ENCODE peak calls at places on chromosomes 11 and 22, in nine cellular contexts. Q is heart left ventricle, J is uterus, S is transverse colon, P is HCT116, X is Peyer's patch, R is IMR-90, I is esophagus muscularis mucosa, H is A549. O is an unnamed sample.

GRCh38 chr11:58057481-58057880 is 26.7 kb downstream of the OR6Q1 start:
- DNase-seq in Q (no peak), J (no peak), S (no peak), P (no peak), X (no peak), R (peak; percentile 77), I (peak; percentile 24), H (no peak), O (no peak)

GRCh38 chr11:31968774-31969433 is 122.0 kb upstream of the RCN1 start:
- DNase-seq in Q (peak; percentile 38), J (peak; percentile 19), S (no peak), P (no peak), X (no peak), R (peak; percentile 61), I (no peak), H (no peak), O (no peak)

GRCh38 chr11:44613081-44613628 is 47.7 kb downstream of the CD82 start:
- DNase-seq in Q (no peak), J (no peak), S (no peak), P (no peak), X (no peak), R (no peak), I (no peak), H (no peak), O (no peak)

GRCh38 chr22:28802595-28803087 is 2.3 kb upstream of the XBP1 start:
- DNase-seq in Q (no peak), J (no peak), S (no peak), P (no peak), X (no peak), R (no peak), I (no peak), H (no peak), O (no peak)

GRCh38 chr22:27315833-27316232 is 485.7 kb downstream of the MN1 start:
- DNase-seq in Q (no peak), J (no peak), S (no peak), P (no peak), X (no peak), R (no peak), I (no peak), H (no peak), O (no peak)

GRCh38 chr11:77104727-77105126 is 2.1 kb downstream of the OMP start:
- DNase-seq in Q (no peak), J (no peak), S (no peak), P (no peak), X (no peak), R (peak; percentile 49), I (no peak), H (no peak), O (no peak)

GRCh38 chr22:20238567-20239062 is 29.5 kb downstream of the RTN4R start:
- DNase-seq in Q (peak; percentile 55), J (peak; percentile 28), S (peak; percentile 44), P (peak; percentile 13), X (peak; percentile 70), R (no peak), I (no peak), H (peak; percentile 48), O (peak; percentile 71)

GRCh38 chr11:8056810-8057463 is 24.1 kb upstream of the TUB start:
- DNase-seq in Q (peak; percentile 67), J (peak; percentile 96), S (peak; percentile 39), P (no peak), X (no peak), R (peak; percentile 68), I (no peak), H (no peak), O (no peak)

GRCh38 chr11:100681064-100681502 is 6.0 kb upstream of the ARHGAP42 start:
- DNase-seq in Q (peak; percentile 55), J (peak; percentile 51), S (peak; percentile 89), P (peak; percentile 80), X (peak; percentile 75), R (peak; percentile 34), I (no peak), H (peak; percentile 72), O (peak; percentile 24)

GRCh38 chr11:107331728-107332127 is 125.9 kb downstream of the CWF19L2 start:
- DNase-seq in Q (no peak), J (no peak), S (no peak), P (no peak), X (no peak), R (no peak), I (no peak), H (no peak), O (no peak)

DNA sequence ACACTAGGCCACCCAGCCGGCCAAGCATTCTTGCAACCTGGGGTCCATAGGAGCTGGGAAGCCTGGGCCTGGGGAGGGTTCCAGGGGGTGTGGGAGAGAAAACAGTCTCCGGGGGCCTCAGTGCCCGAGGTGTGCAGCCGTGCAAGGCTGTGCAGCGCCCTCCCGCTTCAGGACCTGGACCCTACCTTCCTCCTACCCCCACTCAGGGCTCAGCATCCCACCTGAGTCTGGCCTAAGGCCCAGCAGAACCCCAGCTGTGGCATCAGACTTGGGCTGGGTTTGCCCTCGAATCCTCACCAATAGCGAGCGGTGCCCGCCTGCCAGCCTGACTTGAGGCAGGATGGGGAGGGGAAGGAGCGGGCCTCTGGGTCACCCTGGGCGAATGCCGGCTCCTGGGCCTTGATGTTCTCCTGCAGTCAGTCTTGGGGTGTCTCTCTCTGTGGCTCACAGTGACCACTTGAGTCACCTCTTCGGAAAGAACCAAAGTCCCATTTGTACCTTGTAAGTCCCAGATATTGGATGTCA is 53.6 kb upstream of the PPARA start:
- DNase-seq in Q (no peak), J (no peak), S (no peak), P (no peak), X (no peak), R (no peak), I (no peak), H (no peak), O (no peak)
- H3K4me1 ChIP-seq in Q (peaks cover 57% of the 10 kb centered on the region), J (peaks cover 25% of the 10 kb centered on the region), S (peaks cover 11% of the 10 kb centered on the region), P (no peaks in the 10 kb centered on the region), X (no peaks in the 10 kb centered on the region), R (no peaks in the 10 kb centered on the region), I (peaks cover 100% of the 10 kb centered on the region), H (peaks cover 78% of the 10 kb centered on the region), O (peaks cover 53% of the 10 kb centered on the region)

GRCh38 chr11:79383874-79384273 is 57.0 kb downstream of the TENM4 start:
- DNase-seq in Q (no peak), J (no peak), S (no peak), P (no peak), X (no peak), R (no peak), I (no peak), H (no peak), O (no peak)

GRCh38 chr11:79377399-79377798 is 63.4 kb downstream of the TENM4 start:
- DNase-seq in Q (no peak), J (no peak), S (no peak), P (no peak), X (no peak), R (no peak), I (no peak), H (no peak), O (no peak)

GRCh38 chr11:79388201-79388600 is 52.6 kb downstream of the TENM4 start:
- DNase-seq in Q (no peak), J (no peak), S (no peak), P (no peak), X (no peak), R (no peak), I (no peak), H (no peak), O (no peak)

GRCh38 chr11:79381036-79381435 is 59.8 kb downstream of the TENM4 start:
- DNase-seq in Q (no peak), J (no peak), S (no peak), P (no peak), X (no peak), R (no peak), I (no peak), H (no peak), O (peak; percentile 88)

DNA sequence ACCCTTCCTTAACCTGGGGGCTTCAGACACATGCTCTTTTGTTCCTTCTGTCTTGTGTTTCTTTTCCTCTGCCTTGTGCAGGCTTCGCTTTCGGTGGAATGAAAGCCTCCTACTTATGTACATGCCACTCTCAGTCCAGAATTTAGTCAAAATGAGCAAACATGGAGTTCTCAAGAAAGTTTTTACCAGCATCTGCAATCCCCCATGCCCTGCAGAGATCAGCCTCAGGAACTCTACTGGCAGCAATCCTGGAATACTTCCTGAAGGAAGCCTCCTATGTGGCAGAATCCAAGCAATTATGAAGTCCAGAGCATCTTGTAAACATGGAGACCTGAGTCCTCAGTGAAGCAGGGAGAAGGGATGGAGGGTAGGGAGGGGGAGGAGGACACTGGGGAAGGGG is 58.5 kb downstream of the TENM4 start:
- DNase-seq in Q (no peak), J (no peak), S (no peak), P (no peak), X (no peak), R (no peak), I (no peak), H (no peak), O (no peak)
- TF ChIP-seq POLR2A in Q (no peak), J (no peak), S (no peak), P (no peak), X (no peak), R (no peak), I (no peak), H (no peak), O (no peak)

GRCh38 chr11:16605440-16605970 is 132.9 kb upstream of the C11orf58 start:
- DNase-seq in Q (peak; percentile 42), J (peak; percentile 13), S (peak; percentile 22), P (no peak), X (peak; percentile 67), R (peak; percentile 44), I (no peak), H (no peak), O (peak; percentile 52)
- H3K27ac ChIP-seq in Q (peak overlapping the region; percentile 93), J (peak overlapping the region; percentile 67), S (peak overlapping the region; percentile 79), P (no peak overlapping the region), X (peak overlapping the region; percentile 91), R (peak overlapping the region; percentile 93), I (peak overlapping the region; percentile 73), H (peak overlapping the region; percentile 52), O (peak overlapping the region; percentile 97)

GRCh38 chr11:62560566-62561103 is 13.1 kb downstream of the EEF1G start:
- DNase-seq in Q (peak; percentile 88), J (peak; percentile 96), S (peak; percentile 94), P (peak; percentile 92), X (peak; percentile 84), R (peak; percentile 98), I (peak; percentile 97), H (peak; percentile 95), O (peak; percentile 96)

GRCh38 chr11:62556872-62557631 is 10.4 kb upstream of the AHNAK start:
- DNase-seq in Q (no peak), J (no peak), S (peak; percentile 58), P (no peak), X (no peak), R (peak; percentile 11), I (no peak), H (no peak), O (no peak)

GRCh38 chr11:62559204-62559603 is 12.6 kb upstream of the AHNAK start:
- DNase-seq in Q (no peak), J (no peak), S (no peak), P (no peak), X (no peak), R (no peak), I (no peak), H (no peak), O (no peak)

GRCh38 chr11:62556102-62556871 is 9.7 kb upstream of the AHNAK start:
- DNase-seq in Q (peak; percentile 94), J (peak; percentile 92), S (peak; percentile 90), P (peak; percentile 93), X (peak; percentile 89), R (peak; percentile 95), I (peak; percentile 97), H (peak; percentile 95), O (peak; percentile 93)

DNA sequence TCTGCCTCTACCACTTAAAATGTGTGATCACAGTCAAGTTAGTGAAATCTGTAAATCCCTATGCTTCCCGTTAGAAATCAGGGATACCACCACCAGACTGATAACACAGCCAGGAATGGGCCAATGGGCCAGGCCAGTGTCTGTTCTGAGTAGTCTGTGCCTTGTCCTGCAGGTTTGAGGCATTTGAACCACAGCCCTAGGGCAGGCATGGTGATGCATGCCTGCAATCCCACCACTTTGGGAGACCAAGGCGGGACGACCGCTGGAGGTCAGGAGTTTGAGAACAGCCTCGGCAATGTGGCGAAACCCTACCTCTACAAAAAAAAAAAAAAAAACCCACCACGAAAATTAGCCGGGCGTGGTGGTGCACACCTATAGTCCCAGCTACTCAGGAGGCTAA is 12.1 kb upstream of the AHNAK start:
- DNase-seq in Q (no peak), J (no peak), S (no peak), P (no peak), X (no peak), R (no peak), I (no peak), H (no peak), O (no peak)
- H3K4me1 ChIP-seq in Q (peaks cover 32% of the 10 kb centered on the region), J (peaks cover 16% of the 10 kb centered on the region), S (peaks cover 59% of the 10 kb centered on the region), P (peaks cover 100% of the 10 kb centered on the region), X (peaks cover 29% of the 10 kb centered on the region), R (peaks cover 32% of the 10 kb centered on the region), I (peaks cover 98% of the 10 kb centered on the region), H (peaks cover 100% of the 10 kb centered on the region), O (peaks cover 55% of the 10 kb centered on the region)

O was measured in thyroid gland.